ENCODE peak calls at places on chromosomes 11 and 22, in ten cellular contexts. H, E, R, S, X, N, Q, O, I and Z are unnamed samples.

GRCh38 chr11:64341429-64341828 is 1.4 kb downstream of the CCDC88B start:
- DNase-seq in H (no peak), E (no peak), R (no peak), S (no peak), X (no peak), N (no peak), Q (no peak), O (no peak), I (no peak), Z (no peak)

GRCh38 chr11:65485820-65486219 is 13.0 kb upstream of the MALAT1 start:
- DNase-seq in H (no peak), E (no peak), R (no peak), S (no peak), X (no peak), N (no peak), Q (no peak), O (no peak), I (no peak), Z (no peak)

GRCh38 chr11:93541884-93542752 is 1.1 kb downstream of the SMCO4 start:
- DNase-seq in H (peak), E (peak), R (peak), S (no peak), X (peak), N (no peak), Q (no peak), O (peak), I (peak), Z (peak)

GRCh38 chr22:48581206-48581766 is 1246.4 kb downstream of the BRD1 start:
- DNase-seq in H (no peak), E (no peak), R (no peak), S (no peak), X (no peak), N (no peak), Q (no peak), O (no peak), I (no peak), Z (no peak)

GRCh38 chr11:2164081-2164480 is 3.1 kb upstream of the INS start:
- DNase-seq in H (no peak), E (no peak), R (no peak), S (no peak), X (no peak), N (no peak), Q (no peak), O (no peak), I (no peak), Z (no peak)

GRCh38 chr11:16418698-16419097 is 62.4 kb upstream of the SOX6 start:
- DNase-seq in H (no peak), E (no peak), R (no peak), S (no peak), X (no peak), N (no peak), Q (no peak), O (no peak), I (no peak), Z (no peak)

GRCh38 chr11:113895367-113896155 is 9.0 kb upstream of the HTR3B start:
- DNase-seq in H (no peak), E (no peak), R (peak), S (no peak), X (no peak), N (peak), Q (no peak), O (no peak), I (no peak), Z (peak)

GRCh38 chr22:18147791-18148507 is 2.0 kb upstream of the USP18 start:
- DNase-seq in H (no peak), E (no peak), R (no peak), S (no peak), X (no peak), N (no peak), Q (no peak), O (no peak), I (no peak), Z (no peak)

GRCh38 chr11:61930936-61931335 is 13.6 kb upstream of the RAB3IL1 start:
- DNase-seq in H (no peak), E (no peak), R (no peak), S (no peak), X (no peak), N (no peak), Q (no peak), O (no peak), I (no peak), Z (no peak)

GRCh38 chr11:115924744-115925567 is 420.7 kb upstream of the CADM1 start:
- DNase-seq in H (no peak), E (peak), R (no peak), S (no peak), X (no peak), N (no peak), Q (no peak), O (no peak), I (no peak), Z (no peak)

GRCh38 chr22:37433786-37434185 is 6.5 kb upstream of the ELFN2 start:
- DNase-seq in H (no peak), E (no peak), R (peak), S (no peak), X (no peak), N (peak), Q (no peak), O (no peak), I (no peak), Z (no peak)

GRCh38 chr11:112513417-112513816 is 252.8 kb upstream of the PLET1 start:
- DNase-seq in H (no peak), E (no peak), R (no peak), S (no peak), X (no peak), N (no peak), Q (no peak), O (no peak), I (no peak), Z (peak)

GRCh38 chr11:65067446-65067845 is 9.1 kb upstream of the NAALADL1 start:
- DNase-seq in H (no peak), E (no peak), R (no peak), S (no peak), X (no peak), N (no peak), Q (no peak), O (no peak), I (no peak), Z (no peak)

GRCh38 chr11:124807201-124807600 is 7.0 kb upstream of the MSANTD2 start:
- DNase-seq in H (no peak), E (no peak), R (no peak), S (no peak), X (no peak), N (no peak), Q (no peak), O (no peak), I (no peak), Z (no peak)

GRCh38 chr11:71339178-71339881 is 87.0 kb upstream of the SHANK2 start:
- DNase-seq in H (no peak), E (no peak), R (no peak), S (no peak), X (no peak), N (no peak), Q (no peak), O (no peak), I (peak), Z (no peak)

GRCh38 chr11:64777449-64778222 is 706 bp downstream of the SF1 start:
- DNase-seq in H (peak), E (peak), R (peak), S (peak), X (peak), N (peak), Q (peak), O (no peak), I (peak), Z (peak)

GRCh38 chr22:21961886-21962654 is 9.4 kb upstream of the PPM1F start:
- DNase-seq in H (no peak), E (peak), R (peak), S (no peak), X (no peak), N (no peak), Q (no peak), O (no peak), I (peak), Z (no peak)

GRCh38 chr22:46800102-46800857 is 37.8 kb downstream of the TBC1D22A start:
- DNase-seq in H (no peak), E (no peak), R (peak), S (no peak), X (no peak), N (no peak), Q (no peak), O (no peak), I (no peak), Z (no peak)

GRCh38 chr11:14148653-14149273 is 186.2 kb downstream of the SPON1 start:
- DNase-seq in H (no peak), E (peak), R (no peak), S (peak), X (no peak), N (no peak), Q (peak), O (peak), I (no peak), Z (peak)

GRCh38 chr11:115524572-115524971 is 20.4 kb upstream of the CADM1 start:
- DNase-seq in H (no peak), E (no peak), R (no peak), S (no peak), X (no peak), N (no peak), Q (no peak), O (no peak), I (no peak), Z (no peak)

GRCh38 chr11:125123947-125124633 is 12.7 kb upstream of the TMEM218 start:
- DNase-seq in H (no peak), E (peak), R (peak), S (no peak), X (peak), N (peak), Q (peak), O (peak), I (peak), Z (no peak)

GRCh38 chr11:96155627-96156378 is 187.2 kb downstream of the MAML2 start:
- DNase-seq in H (no peak), E (peak), R (peak), S (peak), X (peak), N (no peak), Q (no peak), O (peak), I (peak), Z (no peak)

GRCh38 chr11:68033708-68034045 is 3.2 kb downstream of the NDUFS8 start:
- DNase-seq in H (no peak), E (no peak), R (no peak), S (no peak), X (no peak), N (no peak), Q (no peak), O (no peak), I (no peak), Z (no peak)

GRCh38 chr11:78850078-78850477 is 275.4 kb upstream of the NARS2 start:
- DNase-seq in H (no peak), E (no peak), R (no peak), S (no peak), X (no peak), N (no peak), Q (no peak), O (no peak), I (no peak), Z (no peak)

GRCh38 chr11:45879803-45880685 is 5.4 kb upstream of the MAPK8IP1 start:
- DNase-seq in H (no peak), E (peak), R (no peak), S (no peak), X (no peak), N (no peak), Q (peak), O (no peak), I (no peak), Z (no peak)

GRCh38 chr22:39185601-39186012 is 33.1 kb upstream of the CBX7 start:
- DNase-seq in H (no peak), E (no peak), R (peak), S (peak), X (no peak), N (no peak), Q (no peak), O (no peak), I (no peak), Z (no peak)

GRCh38 chr22:49849161-49850020 is 4.3 kb upstream of the ZBED4 start:
- DNase-seq in H (no peak), E (no peak), R (no peak), S (no peak), X (no peak), N (peak), Q (no peak), O (no peak), I (no peak), Z (no peak)

GRCh38 chr11:63240098-63240497 is 3.3 kb downstream of the SLC22A25 start:
- DNase-seq in H (no peak), E (no peak), R (no peak), S (no peak), X (no peak), N (no peak), Q (no peak), O (no peak), I (no peak), Z (no peak)

GRCh38 chr22:46547179-46547882 is 9.9 kb upstream of the CELSR1 start:
- DNase-seq in H (no peak), E (peak), R (peak), S (peak), X (no peak), N (peak), Q (no peak), O (no peak), I (no peak), Z (no peak)

GRCh38 chr11:73469401-73469800 is 93.2 kb downstream of the RELT start:
- DNase-seq in H (no peak), E (no peak), R (no peak), S (no peak), X (no peak), N (no peak), Q (no peak), O (no peak), I (no peak), Z (no peak)

GRCh38 chr11:126533560-126533959 is 178.1 kb downstream of the ST3GAL4 start:
- DNase-seq in H (no peak), E (no peak), R (no peak), S (no peak), X (no peak), N (no peak), Q (no peak), O (no peak), I (no peak), Z (no peak)

GRCh38 chr11:65438257-65439151 is 15.9 kb downstream of the NEAT1 start:
- DNase-seq in H (no peak), E (peak), R (no peak), S (no peak), X (no peak), N (no peak), Q (peak), O (no peak), I (no peak), Z (no peak)

GRCh38 chr11:1059759-1060158 is 14.9 kb upstream of the MUC2 start:
- DNase-seq in H (no peak), E (no peak), R (no peak), S (no peak), X (no peak), N (peak), Q (no peak), O (no peak), I (no peak), Z (no peak)

GRCh38 chr11:19597194-19597593 is 115.4 kb upstream of the NAV2 start:
- DNase-seq in H (no peak), E (peak), R (no peak), S (peak), X (no peak), N (no peak), Q (no peak), O (peak), I (no peak), Z (no peak)